ENCODE peak calls at places on chromosomes 11 and 22, in five cellular contexts. G is fibroblast of the aortic adventitia; X is K562; M is stimulated activated CD4-positive, alpha-beta T cell treated with anti-CD3 and anti-CD28 coated beads, Interleukin-1b, Interleukin-23, amount 100 ng/mL, for 24 hours; B is T47D. C is an unnamed sample.

GRCh38 chr11:68954970-68955958 is 25.5 kb downstream of the MRGPRD start:
- DNase-seq in G (peak; percentile 59), M (no peak), X (peak; percentile 55), B (no peak), C (peak; percentile 63)

GRCh38 chr11:46277313-46277622 is 194 bp upstream of the CREB3L1 start:
- DNase-seq in B (peak; percentile 44), G (peak; percentile 66), X (no peak), M (no peak), C (peak; percentile 64)

GRCh38 chr11:110065189-110065588 is 28.0 kb upstream of the ZC3H12C start:
- DNase-seq in M (no peak), X (no peak), G (no peak), B (no peak), C (no peak)

GRCh38 chr11:12092714-12093113 is 17.7 kb upstream of the MICAL2 start:
- DNase-seq in M (no peak), X (no peak), G (no peak), B (no peak), C (no peak)

GRCh38 chr11:27485930-27486773 is 13.6 kb upstream of the LGR4 start:
- DNase-seq in X (peak; percentile 44), M (no peak), G (peak; percentile 83), B (peak; percentile 81), C (peak; percentile 67)

GRCh38 chr22:19962246-19962908 is 20.8 kb upstream of the TXNRD2 start:
- DNase-seq in M (peak; percentile 44), G (peak; percentile 71), X (peak; percentile 99), B (peak; percentile 88), C (peak; percentile 74)

GRCh38 chr11:496834-497564 is 10.0 kb downstream of the RNH1 start:
- DNase-seq in M (no peak), X (no peak), B (no peak), G (no peak), C (no peak)

GRCh38 chr22:21098099-21098671 is 52.4 kb downstream of the LRRC74B start:
- DNase-seq in X (peak; percentile 76), M (no peak), B (peak; percentile 14), G (no peak), C (peak; percentile 7)

GRCh38 chr11:5196731-5197130 is 3.8 kb downstream of the OR51V1 start:
- DNase-seq in G (no peak), B (no peak), M (no peak), X (no peak), C (no peak)

GRCh38 chr11:36376315-36376887 is 80.3 kb downstream of the PRR5L start:
- DNase-seq in M (no peak), B (peak; percentile 35), G (peak; percentile 13), X (no peak), C (peak; percentile 19)

GRCh38 chr11:27700351-27701261 is at the start of gene BDNF:
- DNase-seq in G (peak; percentile 55), M (no peak), X (no peak), B (peak; percentile 30), C (peak; percentile 12)

GRCh38 chr11:69034123-69034522 is 14.6 kb upstream of the TPCN2 start:
- DNase-seq in M (no peak), G (no peak), X (no peak), B (no peak), C (no peak)

GRCh38 chr11:86183694-86184093 is 60.9 kb upstream of the EED start:
- DNase-seq in M (no peak), X (peak; percentile 48), G (no peak), B (no peak), C (peak; percentile 44)

GRCh38 chr11:117421041-117421440 is 93.4 kb downstream of the CEP164 start:
- DNase-seq in X (no peak), M (no peak), B (no peak), G (no peak), C (no peak)

GRCh38 chr11:104573431-104573830 is 324.8 kb downstream of the CASP12 start:
- DNase-seq in X (no peak), G (peak; percentile 55), B (no peak), M (no peak), C (peak; percentile 78)

GRCh38 chr22:36986242-36986821 is 32.9 kb downstream of the TST start:
- DNase-seq in M (peak; percentile 36), G (no peak), X (peak; percentile 59), B (no peak), C (peak; percentile 26)